ENCODE peak calls at places on chromosomes 13 and 19, in four cellular contexts. A is A549, M is K562, N is HepG2. Z is an unnamed sample.

GRCh38 chr19:21023901-21024300 is 3.4 kb downstream of the ZNF430 start:
- DNase-seq in M (no peak), N (no peak), A (no peak), Z (no peak)

GRCh38 chr19:3442487-3443071 is 37.7 kb downstream of the SMIM24 start:
- DNase-seq in M (no peak), A (no peak), N (no peak), Z (no peak)

GRCh38 chr13:38990693-38991092 is at the start of gene STOML3:
- DNase-seq in M (no peak), A (no peak), N (no peak), Z (no peak)

GRCh38 chr19:11496391-11497163 is 9.1 kb downstream of the ZNF653 start:
- DNase-seq in M (peak; percentile 88), A (peak; percentile 55), N (peak; percentile 62), Z (no peak)

GRCh38 chr13:80363890-80364503 is 23.1 kb upstream of the SPRY2 start:
- DNase-seq in A (no peak), M (peak; percentile 21), N (peak; percentile 18), Z (no peak)

GRCh38 chr19:1863638-1864479 is 480 bp upstream of the KLF16 start:
- DNase-seq in A (no peak), N (peak; percentile 85), M (peak; percentile 94), Z (peak; percentile 45)

GRCh38 chr19:870963-871401 is 11.5 kb downstream of the CFD start:
- DNase-seq in N (no peak), A (no peak), M (no peak), Z (no peak)

GRCh38 chr13:65913173-65913572 is 1317.0 kb downstream of the PCDH9 start:
- DNase-seq in M (no peak), N (no peak), A (no peak), Z (no peak)

GRCh38 chr19:50804420-50805272 is 14.4 kb downstream of the ACP4 start:
- DNase-seq in A (peak; percentile 98), M (peak; percentile 98), N (peak; percentile 96), Z (peak; percentile 91)

GRCh38 chr13:75219479-75220237 is 262.3 kb downstream of the TBC1D4 start:
- DNase-seq in N (peak; percentile 25), A (peak; percentile 58), M (peak; percentile 72), Z (peak; percentile 7)

GRCh38 chr19:29690842-29691241 is 24.2 kb downstream of the C19orf12 start:
- DNase-seq in M (peak; percentile 80), A (peak; percentile 79), N (peak; percentile 67), Z (no peak)

GRCh38 chr13:96075953-96076543 is 13.9 kb upstream of the HS6ST3 start:
- DNase-seq in A (peak; percentile 21), M (peak; percentile 21), N (peak; percentile 12), Z (no peak)

GRCh38 chr13:27353166-27353583 is 71.2 kb upstream of the GTF3A start:
- DNase-seq in A (no peak), N (peak; percentile 30), M (no peak), Z (peak; percentile 89)

GRCh38 chr19:18009412-18010066 is 1.6 kb downstream of the ARRDC2 start:
- DNase-seq in A (no peak), M (no peak), N (peak; percentile 64), Z (no peak)

GRCh38 chr13:113997845-113998751 is 24.2 kb upstream of the C13orf46 start:
- DNase-seq in N (no peak), M (no peak), A (no peak), Z (no peak)

GRCh38 chr13:97810152-97810551 is 143.3 kb upstream of the IPO5 start:
- DNase-seq in A (no peak), M (no peak), N (peak; percentile 13), Z (no peak)

GRCh38 chr13:54124700-54125099 is 1096.1 kb downstream of the OLFM4 start:
- DNase-seq in M (no peak), A (no peak), N (no peak), Z (no peak)

GRCh38 chr19:9966448-9966847 is 30.1 kb upstream of the OLFM2 start:
- DNase-seq in A (no peak), M (no peak), N (no peak), Z (no peak)

GRCh38 chr19:5231857-5232503 is 108.6 kb downstream of the PTPRS start:
- DNase-seq in N (no peak), M (no peak), A (no peak), Z (no peak)

GRCh38 chr13:84192125-84192524 is 309.9 kb upstream of the SLITRK1 start:
- DNase-seq in A (no peak), M (no peak), N (no peak), Z (no peak)

GRCh38 chr19:42360787-42361544 is 29.1 kb downstream of the CNFN start:
- DNase-seq in N (no peak), M (peak; percentile 34), A (no peak), Z (no peak)

GRCh38 chr13:23979361-23980159 is 82.3 kb upstream of the C1QTNF9B start:
- DNase-seq in A (peak; percentile 15), N (peak; percentile 6), M (no peak), Z (no peak)

GRCh38 chr13:19864018-19864338 is 529 bp upstream of the ZMYM5 start:
- DNase-seq in A (no peak), N (no peak), M (peak; percentile 61), Z (no peak)

GRCh38 chr13:81409284-81409683 is 1068.4 kb upstream of the SPRY2 start:
- DNase-seq in M (no peak), N (no peak), A (no peak), Z (no peak)

GRCh38 chr13:92804926-92805325 is 421.7 kb upstream of the GPC6 start:
- DNase-seq in M (no peak), N (no peak), A (no peak), Z (no peak)

GRCh38 chr19:5850743-5851293 is 431 bp downstream of the FUT3 start:
- DNase-seq in A (no peak), N (no peak), M (peak; percentile 6), Z (no peak)

GRCh38 chr13:84684048-84684662 is 801.9 kb upstream of the SLITRK1 start:
- DNase-seq in A (no peak), M (no peak), N (no peak), Z (no peak)

GRCh38 chr13:51068501-51068900 is 42.6 kb downstream of the C13orf42 start:
- DNase-seq in M (no peak), A (no peak), N (no peak), Z (no peak)

GRCh38 chr13:21817878-21818277 is 147.0 kb downstream of the FGF9 start:
- DNase-seq in N (no peak), A (no peak), M (no peak), Z (no peak)
- TF ChIP-seq SMC3 in N (no peak), A (no peak), M (no peak), Z (no peak)

GRCh38 chr13:86051134-86052103 is 252.2 kb upstream of the SLITRK6 start:
- DNase-seq in N (no peak), M (no peak), A (no peak), Z (no peak)

GRCh38 chr13:86052141-86052540 is 252.9 kb upstream of the SLITRK6 start:
- DNase-seq in M (no peak), N (no peak), A (no peak), Z (no peak)
- TF ChIP-seq MYC in M (no peak), N (no peak), A (no peak), Z (no peak)

DNA sequence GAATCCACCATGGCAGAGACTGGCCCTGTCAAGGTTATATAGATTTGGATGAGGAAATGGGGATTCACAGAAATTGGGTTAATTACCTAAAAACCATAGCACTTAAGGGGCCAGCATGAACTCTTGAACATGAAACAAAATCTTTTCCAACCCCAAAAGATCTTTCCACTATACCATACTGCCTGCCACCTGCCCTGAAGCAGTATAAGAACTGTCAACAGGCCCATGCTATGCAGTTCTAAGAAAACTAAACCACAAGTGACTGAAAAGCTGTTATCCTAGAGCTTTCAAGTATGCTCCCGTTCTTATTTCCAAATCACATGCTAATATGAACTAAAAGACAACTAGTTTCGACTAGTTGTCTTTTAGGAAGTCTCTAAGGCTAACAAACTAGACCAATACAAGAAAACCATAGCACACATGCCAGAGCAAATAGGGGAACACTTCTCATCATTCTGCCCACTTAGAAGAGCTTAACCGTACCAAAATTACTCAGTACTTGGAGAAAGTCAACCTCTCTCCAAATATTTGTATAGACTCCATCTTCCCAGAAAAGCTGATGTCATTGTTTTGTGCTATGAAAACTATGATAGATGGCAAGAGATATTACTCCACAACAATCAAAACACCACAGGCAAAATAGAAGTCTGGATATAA is 27.5 kb downstream of the HSPH1 start:
- DNase-seq in A (no peak), N (no peak), M (no peak), Z (no peak)
- TF ChIP-seq SMC3 in A (no peak), N (no peak), M (no peak), Z (no peak)

DNA sequence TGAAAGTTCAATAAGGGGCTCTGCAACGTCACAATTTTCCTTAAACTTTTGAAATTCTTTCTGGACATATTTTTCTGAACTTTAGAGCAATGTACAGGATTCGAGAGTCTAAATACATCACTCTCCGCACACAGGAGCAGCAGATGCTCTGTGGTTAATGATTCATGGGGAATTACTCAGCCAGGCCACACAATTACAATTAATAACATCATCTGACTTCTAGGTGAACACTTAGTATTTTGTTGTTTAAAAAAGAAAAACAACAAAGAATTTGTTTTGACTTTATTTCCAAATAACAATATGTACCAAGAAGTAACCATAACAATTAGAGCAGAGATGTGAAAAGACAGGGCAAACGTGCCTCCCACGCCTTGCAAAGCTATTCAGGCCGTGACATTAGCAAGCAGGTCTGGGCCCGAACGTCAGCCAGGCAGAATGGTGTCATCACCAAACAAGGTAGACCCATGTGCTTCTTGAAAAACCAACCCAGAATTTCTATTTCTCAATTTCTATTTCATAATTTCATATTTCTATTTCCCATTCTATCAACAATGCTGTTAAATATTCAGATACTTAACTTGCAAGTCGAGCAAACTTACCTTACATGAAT is 236.3 kb downstream of the COL4A1 start:
- DNase-seq in M (no peak), A (no peak), N (no peak), Z (no peak)
- TF ChIP-seq MYC in M (no peak), A (no peak), N (no peak), Z (no peak)

DNA sequence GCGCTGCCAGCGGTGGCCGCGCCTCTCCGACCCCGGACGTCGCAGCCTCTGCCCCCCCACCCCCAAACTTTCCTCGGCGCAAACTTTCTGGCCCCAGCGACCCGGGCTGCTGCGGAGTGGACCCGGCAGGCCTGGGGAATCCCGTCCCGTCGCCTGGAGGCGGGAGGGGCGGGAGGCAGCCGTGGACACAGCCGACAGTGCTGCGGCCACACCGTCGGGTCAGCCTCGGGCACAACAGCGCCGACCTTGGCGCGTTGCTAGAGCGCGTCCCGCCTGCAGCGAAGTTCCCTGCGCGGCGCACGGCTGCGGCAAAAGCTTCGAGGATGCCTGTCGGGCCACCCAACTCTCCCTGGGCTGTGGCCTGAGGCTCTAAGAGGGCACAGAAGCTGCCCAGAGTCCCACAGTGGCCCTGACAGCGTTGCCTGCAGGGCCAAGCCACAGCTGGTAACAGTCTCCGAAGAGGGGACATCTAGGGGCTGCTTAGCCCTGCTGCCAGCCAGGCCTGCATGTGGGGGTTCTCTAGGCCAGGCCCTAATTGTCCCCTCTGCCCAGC is 1.3 kb downstream of the NFIX start:
- DNase-seq in M (peak; percentile 72), N (peak; percentile 38), A (no peak), Z (no peak)
- TF ChIP-seq SMC3 in M (no peak), N (no peak), A (no peak), Z (no peak)

GRCh38 chr13:49315036-49315565 is 67.4 kb downstream of the CDADC1 start:
- DNase-seq in A (no peak), N (no peak), M (no peak), Z (no peak)
- TF ChIP-seq MYC in A (no peak), N (no peak), M (no peak), Z (no peak)

Z was measured in GM12878.